ENCODE peak calls at places on chromosome 4, in eight cellular contexts. Q is HFF-Myc, H is NCI-H1105, S is colonic mucosa, B is HEK293T, U is mucosa of gallbladder, G is T1000, R is heart right ventricle. X is an unnamed sample.
A peak's percentile ranks its signal among the peaks of the same experiment; 100 is the strongest.

GRCh38 chr4:107733431-107733925 is 13.4 kb upstream of the PAPSS1 start:
- DNase-seq in H (no peak), R (no peak), B (no peak), S (no peak), G (no peak), Q (no peak), U (no peak), X (no peak)

GRCh38 chr4:1156069-1156468 is 16.3 kb downstream of the SPON2 start:
- DNase-seq in G (no peak), S (no peak), B (no peak), H (no peak), Q (no peak), U (no peak), R (no peak), X (no peak)

GRCh38 chr4:162498168-162498567 is 334.4 kb upstream of the FSTL5 start:
- DNase-seq in Q (no peak), S (no peak), R (peak; percentile 18), U (no peak), B (no peak), H (no peak), G (no peak), X (no peak)

GRCh38 chr4:3434891-3435683 is 6.7 kb upstream of the HGFAC start:
- DNase-seq in S (no peak), G (no peak), B (no peak), R (no peak), U (no peak), Q (no peak), H (no peak), X (no peak)

GRCh38 chr4:119728185-119728584 is 99.6 kb upstream of the PDE5A start:
- DNase-seq in Q (no peak), G (no peak), B (no peak), R (no peak), S (no peak), U (no peak), H (no peak), X (no peak)

GRCh38 chr4:21641696-21642095 is 306.9 kb downstream of the KCNIP4 start:
- DNase-seq in R (no peak), B (no peak), S (no peak), U (no peak), H (no peak), G (no peak), Q (no peak), X (no peak)

GRCh38 chr4:3713346-3713745 is 52.8 kb upstream of the ADRA2C start:
- DNase-seq in U (no peak), H (no peak), B (no peak), S (no peak), G (no peak), R (no peak), Q (no peak), X (no peak)

GRCh38 chr4:152118108-152118507 is 357.3 kb upstream of the GATB start:
- DNase-seq in H (peak; percentile 44), B (no peak), Q (no peak), G (no peak), R (no peak), U (no peak), S (no peak), X (no peak)

GRCh38 chr4:27357283-27357682 is 496.6 kb downstream of the STIM2 start:
- DNase-seq in R (no peak), S (no peak), H (no peak), Q (no peak), U (no peak), G (no peak), B (no peak), X (no peak)

GRCh38 chr4:98046665-98047064 is 96.6 kb downstream of the STPG2 start:
- DNase-seq in S (no peak), R (no peak), Q (no peak), G (no peak), H (no peak), B (no peak), U (no peak), X (no peak)

GRCh38 chr4:180953572-180953971 is 1289.6 kb upstream of the TENM3 start:
- DNase-seq in G (no peak), S (no peak), H (no peak), B (no peak), R (no peak), Q (no peak), U (no peak), X (no peak)

GRCh38 chr4:57119054-57119651 is 9.0 kb upstream of the IGFBP7 start:
- DNase-seq in S (peak; percentile 34), H (no peak), Q (peak; percentile 81), G (peak; percentile 76), U (peak; percentile 67), B (no peak), R (peak; percentile 74), X (peak; percentile 54)

GRCh38 chr4:59960143-59960542 is 1240.0 kb upstream of the ADGRL3 start:
- DNase-seq in G (no peak), R (peak; percentile 53), U (no peak), B (no peak), S (no peak), Q (no peak), H (no peak), X (no peak)

GRCh38 chr4:166498541-166498940 is 625.5 kb downstream of the TLL1 start:
- DNase-seq in U (no peak), Q (no peak), G (no peak), B (no peak), R (no peak), S (no peak), H (no peak), X (no peak)

GRCh38 chr4:8553216-8553615 is 27.0 kb upstream of the GPR78 start:
- DNase-seq in G (no peak), S (no peak), R (no peak), B (no peak), Q (no peak), H (no peak), U (no peak), X (no peak)

GRCh38 chr4:2259036-2259540 is 2.8 kb downstream of the MXD4 start:
- DNase-seq in G (no peak), S (peak; percentile 17), R (no peak), Q (no peak), U (no peak), B (no peak), H (no peak), X (peak; percentile 5)

GRCh38 chr4:6908397-6909112 is 1.1 kb upstream of the TBC1D14 start:
- DNase-seq in U (no peak), H (no peak), R (no peak), Q (no peak), S (no peak), G (no peak), B (no peak), X (no peak)

GRCh38 chr4:88277711-88278025 is 6.7 kb downstream of the PPM1K start:
- DNase-seq in R (no peak), G (no peak), S (no peak), B (no peak), H (peak; percentile 48), Q (no peak), U (no peak), X (no peak)

GRCh38 chr4:158588777-158589176 is 67.1 kb downstream of the RXFP1 start:
- DNase-seq in S (no peak), B (no peak), Q (no peak), U (no peak), G (no peak), R (no peak), H (no peak), X (no peak)

GRCh38 chr4:93658443-93658842 is 170.1 kb upstream of the ATOH1 start:
- DNase-seq in Q (no peak), U (no peak), G (no peak), S (no peak), R (no peak), B (no peak), H (no peak), X (no peak)

GRCh38 chr4:6324999-6325790 is 55.5 kb downstream of the WFS1 start:
- DNase-seq in G (no peak), R (peak; percentile 52), U (peak; percentile 74), B (no peak), S (peak; percentile 29), H (no peak), Q (no peak), X (peak; percentile 62)

GRCh38 chr4:6087669-6088068 is 69.4 kb upstream of the C4orf50 start:
- DNase-seq in G (no peak), R (peak; percentile 11), U (peak; percentile 22), B (peak; percentile 68), Q (no peak), S (no peak), H (peak; percentile 40), X (no peak)

GRCh38 chr4:94356444-94356843 is 13.8 kb upstream of the HPGDS start:
- DNase-seq in U (no peak), G (no peak), S (no peak), H (no peak), Q (no peak), R (no peak), B (no peak), X (no peak)

GRCh38 chr4:34193451-34194154 is 2050.7 kb downstream of the ARAP2 start:
- DNase-seq in U (no peak), B (no peak), H (no peak), S (no peak), R (no peak), G (no peak), Q (no peak), X (no peak)

GRCh38 chr4:185358514-185359433 is 37.0 kb downstream of the LRP2BP start:
- DNase-seq in R (no peak), U (no peak), B (no peak), S (no peak), H (no peak), Q (no peak), G (no peak), X (no peak)

GRCh38 chr4:101200561-101200960 is 146.8 kb downstream of the PPP3CA start:
- DNase-seq in R (no peak), H (no peak), U (no peak), Q (peak; percentile 72), B (no peak), G (no peak), S (no peak), X (no peak)

GRCh38 chr4:168900080-168900479 is 110.0 kb downstream of the CBR4 start:
- DNase-seq in Q (no peak), B (no peak), S (no peak), U (no peak), H (no peak), G (no peak), R (no peak), X (no peak)

GRCh38 chr4:98504091-98504490 is 154.3 kb downstream of the TSPAN5 start:
- DNase-seq in S (no peak), R (no peak), Q (no peak), H (no peak), U (no peak), G (no peak), B (no peak), X (no peak)